ENCODE peak calls at places on chromosomes 2 and 18, in five cellular contexts. B is effector memory CD4-positive, alpha-beta T cell; S is heart right ventricle; C is esophagus squamous epithelium; V is mesendoderm. W is an unnamed sample.
A peak's percentile ranks its signal among the peaks of the same experiment; 100 is the strongest.

GRCh38 chr2:207683438-207683837 is 28.0 kb upstream of the CCNYL1 start:
- DNase-seq in B (no peak), C (no peak), V (no peak), S (no peak), W (no peak)

GRCh38 chr2:18123577-18123976 is 245.1 kb downstream of the KCNS3 start:
- DNase-seq in C (no peak), B (no peak), V (no peak), S (no peak), W (no peak)

GRCh38 chr2:29189052-29189451 is 73.8 kb downstream of the CLIP4 start:
- DNase-seq in V (no peak), S (no peak), C (no peak), B (peak; percentile 25), W (no peak)

GRCh38 chr2:37125404-37125803 is 31.4 kb downstream of the EIF2AK2 start:
- DNase-seq in V (no peak), C (no peak), S (no peak), B (no peak), W (no peak)

GRCh38 chr2:42913280-42913878 is 121.0 kb upstream of the HAAO start:
- DNase-seq in V (no peak), B (no peak), C (no peak), S (no peak), W (no peak)

GRCh38 chr2:209305746-209306196 is 118.1 kb upstream of the MAP2 start:
- DNase-seq in B (no peak), S (no peak), V (peak; percentile 29), C (no peak), W (no peak)

GRCh38 chr2:69572640-69573039 is 70.9 kb downstream of the AAK1 start:
- DNase-seq in B (no peak), V (no peak), C (no peak), S (no peak), W (no peak)

GRCh38 chr2:218074031-218074430 is 5.0 kb downstream of the RUFY4 start:
- DNase-seq in B (no peak), C (no peak), S (no peak), V (peak; percentile 66), W (no peak)

GRCh38 chr18:74446631-74447403 is 10.3 kb downstream of the DIPK1C start:
- DNase-seq in C (no peak), S (no peak), B (no peak), V (no peak), W (no peak)

GRCh38 chr2:8627692-8628085 is 54.2 kb upstream of the ID2 start:
- DNase-seq in C (no peak), V (no peak), S (no peak), B (no peak), W (no peak)

GRCh38 chr2:40558772-40559171 is 106.9 kb upstream of the SLC8A1 start:
- DNase-seq in S (no peak), C (no peak), V (no peak), B (no peak), W (no peak)

GRCh38 chr18:28175930-28176673 is 828 bp downstream of the CDH2 start:
- DNase-seq in V (peak; percentile 54), S (no peak), C (no peak), B (no peak), W (no peak)

GRCh38 chr18:76499596-76500340 is 4.7 kb upstream of the ZNF516 start:
- DNase-seq in C (no peak), B (no peak), V (no peak), S (no peak), W (no peak)

GRCh38 chr2:17441790-17442189 is 76.5 kb downstream of the RAD51AP2 start:
- DNase-seq in S (no peak), C (no peak), B (no peak), V (peak; percentile 28), W (no peak)

GRCh38 chr2:147715807-147716206 is 129.0 kb upstream of the ACVR2A start:
- DNase-seq in C (no peak), S (no peak), B (no peak), V (no peak), W (no peak)

GRCh38 chr2:170369894-170370293 is 191.9 kb downstream of the MYO3B start:
- DNase-seq in B (no peak), V (peak; percentile 36), C (no peak), S (no peak), W (no peak)

GRCh38 chr2:84880395-84880644 is 564 bp downstream of the TRABD2A start:
- DNase-seq in B (no peak), V (no peak), S (no peak), C (no peak), W (no peak)
- H3K4me3 ChIP-seq in B (peak overlapping the region; percentile 85), V (peak overlapping the region; percentile 55), S (peak overlapping the region; percentile 66), C (peak overlapping the region; percentile 47), W (peak overlapping the region; percentile 94)

GRCh38 chr2:46303233-46303632 is 6.0 kb downstream of the EPAS1 start:
- DNase-seq in V (no peak), S (no peak), C (no peak), B (no peak), W (no peak)
- H3K4me1 ChIP-seq in V (no peaks in the 10 kb centered on the region), S (peaks cover 82% of the 10 kb centered on the region), C (peaks cover 70% of the 10 kb centered on the region), B (peaks cover 33% of the 10 kb centered on the region), W (peaks cover 34% of the 10 kb centered on the region)

GRCh38 chr2:157784823-157785175 is 91.3 kb downstream of the ACVR1 start:
- DNase-seq in V (no peak), C (no peak), B (no peak), S (no peak), W (no peak)
- H3K27ac ChIP-seq in V (peak overlapping the region; percentile 34), C (peak overlapping the region; percentile 78), B (no peak overlapping the region), S (peak overlapping the region; percentile 57), W (no peak overlapping the region)

GRCh38 chr2:118832791-118833715 is 14.4 kb downstream of the EN1 start:
- DNase-seq in V (peak; percentile 16), C (no peak), S (no peak), B (no peak), W (no peak)
- H3K4me3 ChIP-seq in V (no peak overlapping the region), C (no peak overlapping the region), S (no peak overlapping the region), B (no peak overlapping the region), W (no peak overlapping the region)

DNA sequence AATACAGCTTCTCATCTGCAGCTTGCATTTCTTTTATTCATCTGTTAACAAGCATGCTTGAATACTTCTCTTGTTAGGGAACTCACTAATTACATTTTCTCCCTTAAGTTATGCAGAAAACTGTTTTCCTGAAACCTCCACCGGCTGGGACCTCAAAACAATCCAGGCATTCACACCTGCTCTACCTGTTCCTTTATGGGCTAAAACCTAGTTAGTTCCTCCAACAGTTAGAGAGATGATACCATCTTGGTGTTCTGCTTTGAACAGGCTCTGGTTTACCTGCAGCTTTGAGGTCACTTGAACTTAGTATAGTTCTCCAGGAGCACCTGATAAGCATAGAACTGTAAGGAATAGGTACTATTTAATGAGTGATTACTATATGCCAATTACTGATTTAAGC is 6.1 kb downstream of the PLEK start:
- DNase-seq in V (no peak), S (no peak), B (no peak), C (no peak), W (no peak)
- H3K4me1 ChIP-seq in V (no peaks in the 10 kb centered on the region), S (peaks cover 15% of the 10 kb centered on the region), B (no peaks in the 10 kb centered on the region), C (peaks cover 11% of the 10 kb centered on the region), W (peaks cover 7% of the 10 kb centered on the region)

W was measured in CD4-positive, CD25-positive, alpha-beta regulatory T cell.